ENCODE peak calls at places on chromosomes 7 and 10, in six cellular contexts. O is IMR-90, R is H1, G is mesendoderm, H is H9, Y is neuronal stem cell. F is an unnamed sample.
A peak's percentile ranks its signal among the peaks of the same experiment; 100 is the strongest.

GRCh38 chr7:17311952-17312351 is 13.5 kb downstream of the AHR start:
- DNase-seq in O (no peak), R (no peak), G (peak; percentile 86), H (peak; percentile 53), Y (no peak), F (no peak)

GRCh38 chr10:124740374-124741280 is 3.6 kb downstream of the FAM53B start:
- DNase-seq in O (peak; percentile 41), R (no peak), G (peak; percentile 38), H (no peak), Y (peak; percentile 46), F (peak; percentile 82)

GRCh38 chr7:92725161-92725925 is 111.0 kb downstream of the CDK6 start:
- DNase-seq in O (no peak), R (no peak), G (no peak), H (no peak), Y (no peak), F (no peak)

GRCh38 chr10:133113847-133114246 is 26.1 kb downstream of the ADGRA1 start:
- DNase-seq in O (no peak), R (no peak), G (no peak), H (no peak), Y (no peak), F (no peak)

GRCh38 chr10:125633517-125633999 is 49.4 kb downstream of the TEX36 start:
- DNase-seq in O (no peak), R (no peak), G (no peak), H (no peak), Y (no peak), F (no peak)

GRCh38 chr10:80596391-80597257 is 58.9 kb downstream of the SH2D4B start:
- DNase-seq in O (peak; percentile 46), R (no peak), G (peak; percentile 82), H (peak; percentile 66), Y (peak; percentile 26), F (peak; percentile 42)

GRCh38 chr10:111370101-111370500 is 293.3 kb downstream of the ADRA2A start:
- DNase-seq in O (no peak), R (peak; percentile 29), G (peak; percentile 70), H (peak; percentile 31), Y (no peak), F (no peak)

GRCh38 chr10:125881192-125881591 is at the start of gene DHX32:
- DNase-seq in O (no peak), R (no peak), G (peak; percentile 91), H (peak; percentile 79), Y (peak; percentile 87), F (peak; percentile 47)

GRCh38 chr7:86963599-86964230 is 95.7 kb downstream of the ELAPOR2 start:
- DNase-seq in O (no peak), R (no peak), G (peak; percentile 91), H (no peak), Y (no peak), F (peak; percentile 49)

GRCh38 chr10:88728107-88728763 is 22.2 kb downstream of the LIPK start:
- DNase-seq in O (no peak), R (peak; percentile 93), G (peak; percentile 92), H (peak; percentile 97), Y (peak; percentile 20), F (no peak)

GRCh38 chr10:90269699-90270098 is 568.3 kb downstream of the KIF20B start:
- DNase-seq in O (no peak), R (no peak), G (no peak), H (no peak), Y (no peak), F (no peak)

GRCh38 chr10:80814147-80814652 is 276.5 kb downstream of the SH2D4B start:
- DNase-seq in O (no peak), R (no peak), G (no peak), H (no peak), Y (no peak), F (no peak)

GRCh38 chr10:127021771-127022170 is 116.5 kb downstream of the DOCK1 start:
- DNase-seq in O (no peak), R (no peak), G (no peak), H (no peak), Y (no peak), F (no peak)

GRCh38 chr10:124874-125273 is 10.4 kb upstream of the ZMYND11 start:
- DNase-seq in O (no peak), R (no peak), G (no peak), H (no peak), Y (no peak), F (no peak)
- H3K23ac ChIP-seq in O (no peak overlapping the region), R (no peak overlapping the region), G (no peak overlapping the region), H (no peak overlapping the region), Y (no peak overlapping the region), F (no peak overlapping the region)

GRCh38 chr10:122499012-122499411 is 37.7 kb downstream of the HTRA1 start:
- DNase-seq in O (no peak), R (no peak), G (no peak), H (no peak), Y (no peak), F (no peak)
- H3K23ac ChIP-seq in O (no peak overlapping the region), R (no peak overlapping the region), G (no peak overlapping the region), H (no peak overlapping the region), Y (no peak overlapping the region), F (no peak overlapping the region)

GRCh38 chr7:84677386-84677785 is 482.8 kb upstream of the SEMA3A start:
- DNase-seq in O (no peak), R (no peak), G (no peak), H (no peak), Y (no peak), F (no peak)

GRCh38 chr7:84674236-84674913 is 479.8 kb upstream of the SEMA3A start:
- DNase-seq in O (no peak), R (no peak), G (peak; percentile 18), H (no peak), Y (no peak), F (no peak)

GRCh38 chr7:84678841-84679240 is 484.3 kb upstream of the SEMA3A start:
- DNase-seq in O (no peak), R (no peak), G (no peak), H (no peak), Y (no peak), F (no peak)

GRCh38 chr7:84675633-84676034 is 481.0 kb upstream of the SEMA3A start:
- DNase-seq in O (no peak), R (no peak), G (peak; percentile 22), H (no peak), Y (no peak), F (no peak)
- H3K23ac ChIP-seq in O (no peak overlapping the region), R (no peak overlapping the region), G (no peak overlapping the region), H (no peak overlapping the region), Y (no peak overlapping the region), F (no peak overlapping the region)

GRCh38 chr7:55018361-55019328 is at the start of gene EGFR:
- DNase-seq in O (peak; percentile 80), R (no peak), G (peak; percentile 63), H (peak; percentile 60), Y (peak; percentile 61), F (peak; percentile 82)
- H3K23ac ChIP-seq in O (peak within 1 kb of the TSS; percentile 41), R (no peak within 1 kb of the TSS), G (no peak within 1 kb of the TSS), H (no peak within 1 kb of the TSS), Y (no peak within 1 kb of the TSS), F (peak within 1 kb of the TSS; percentile 92)

DNA sequence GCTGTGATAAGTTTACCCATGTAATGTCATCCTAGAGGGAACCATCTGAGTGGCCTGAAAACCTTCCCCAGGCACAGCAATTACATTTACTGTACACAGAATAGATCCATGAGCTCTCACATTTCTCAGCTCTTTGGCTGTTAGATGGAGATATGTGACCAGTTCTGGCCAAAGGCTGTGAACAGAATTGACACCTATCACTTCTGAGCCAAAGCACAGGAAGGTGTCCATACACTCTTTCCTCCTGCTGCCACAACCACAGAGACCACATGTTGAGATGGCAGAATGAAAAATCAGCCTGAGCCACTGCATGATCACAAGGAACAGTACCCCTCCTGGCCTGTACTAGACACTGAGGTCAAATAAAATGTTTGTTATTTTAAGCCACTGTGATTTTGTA is 44.3 kb upstream of the ATOH7 start:
- DNase-seq in O (no peak), R (no peak), G (no peak), H (no peak), Y (no peak), F (no peak)
- H3K23ac ChIP-seq in O (no peak overlapping the region), R (no peak overlapping the region), G (no peak overlapping the region), H (no peak overlapping the region), Y (no peak overlapping the region), F (no peak overlapping the region)

DNA sequence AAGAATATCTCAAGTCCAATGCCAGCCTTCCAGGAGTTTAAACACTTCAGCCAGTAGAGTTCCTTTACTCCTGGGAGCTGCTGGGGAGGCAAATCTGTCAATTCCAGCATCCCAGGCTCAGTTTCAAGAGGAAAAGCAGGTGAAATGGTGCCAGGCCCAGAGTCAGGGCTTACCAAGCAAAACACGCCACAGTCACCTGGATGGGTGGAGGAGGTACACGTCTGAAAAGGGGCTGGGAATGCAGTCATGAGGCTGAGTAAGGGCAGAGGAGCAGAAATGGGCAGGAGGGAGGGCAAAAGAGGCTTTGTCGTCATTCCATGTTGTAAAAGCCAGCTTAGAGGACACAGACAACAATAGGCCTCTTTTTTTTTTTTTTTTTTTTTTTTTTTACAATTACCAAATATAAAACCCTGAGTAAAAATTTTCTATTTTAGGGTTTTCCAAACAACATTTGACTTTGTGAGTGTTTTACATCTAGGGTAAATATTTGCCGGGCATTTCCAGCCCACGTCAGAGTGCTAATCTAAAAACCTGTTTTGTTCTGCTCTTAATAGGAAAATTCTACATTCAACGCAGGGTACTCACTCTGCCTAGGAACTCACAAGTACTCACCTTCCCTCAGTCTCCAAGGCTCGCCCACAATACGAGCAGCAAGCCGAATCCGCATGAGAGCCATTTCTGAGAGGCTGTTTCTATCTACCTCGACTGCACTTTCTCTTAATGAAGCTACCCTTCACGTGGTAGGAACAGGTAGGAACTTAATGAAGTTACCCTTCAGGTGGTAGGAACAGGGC is 21.2 kb downstream of the GFRA1 start:
- DNase-seq in O (no peak), R (no peak), G (no peak), H (no peak), Y (no peak), F (no peak)
- H3K23ac ChIP-seq in O (no peak overlapping the region), R (no peak overlapping the region), G (no peak overlapping the region), H (no peak overlapping the region), Y (no peak overlapping the region), F (no peak overlapping the region)

F was measured in mesenchymal stem cell.